ENCODE peak calls at places on chromosomes 7 and 10, in four cellular contexts. One of them, this sample, is unnamed. For H3K4me1, the result is how much of the 10 kb centered on the place peaks cover.

GRCh38 chr7:133510326-133511055 is 257.6 kb downstream of the EXOC4 start:
- DNase-seq in HepG2: no peak
- DNase-seq in K562: no peak
- DNase-seq in HCT116: no peak
- DNase-seq in this sample: no peak

GRCh38 chr7:81776159-81776558 is 6.3 kb upstream of the HGF start:
- DNase-seq in HepG2: no peak
- DNase-seq in K562: no peak
- DNase-seq in HCT116: no peak
- DNase-seq in this sample: no peak

GRCh38 chr10:28077889-28078288 is 79.0 kb upstream of the ODAD2 start:
- DNase-seq in HepG2: no peak
- DNase-seq in K562: no peak
- DNase-seq in HCT116: peak
- DNase-seq in this sample: no peak

GRCh38 chr10:45155784-45156183 is 155.1 kb downstream of the ZNF22 start:
- DNase-seq in HepG2: peak
- DNase-seq in K562: peak
- DNase-seq in HCT116: no peak
- DNase-seq in this sample: no peak

GRCh38 chr7:2475678-2476015 is 551 bp downstream of the GRIFIN start:
- DNase-seq in HepG2: no peak
- DNase-seq in K562: no peak
- DNase-seq in HCT116: no peak
- DNase-seq in this sample: no peak

GRCh38 chr7:36958094-36958718 is 233.9 kb upstream of the AOAH start:
- DNase-seq in HepG2: no peak
- DNase-seq in K562: no peak
- DNase-seq in HCT116: no peak
- DNase-seq in this sample: no peak

GRCh38 chr10:1123972-1124371 is 67.8 kb downstream of the WDR37 start:
- DNase-seq in HepG2: no peak
- DNase-seq in K562: no peak
- DNase-seq in HCT116: no peak
- DNase-seq in this sample: no peak

GRCh38 chr10:53222806-53223205 is 450.2 kb upstream of the MBL2 start:
- DNase-seq in HepG2: no peak
- DNase-seq in K562: no peak
- DNase-seq in HCT116: no peak
- DNase-seq in this sample: no peak

GRCh38 chr7:75966209-75966961 is 28.0 kb downstream of the TMEM120A start:
- DNase-seq in HepG2: no peak
- DNase-seq in K562: no peak
- DNase-seq in HCT116: no peak
- DNase-seq in this sample: no peak

GRCh38 chr10:21368022-21368582 is 157.4 kb downstream of the SKIDA1 start:
- DNase-seq in HepG2: no peak
- DNase-seq in K562: no peak
- DNase-seq in HCT116: no peak
- DNase-seq in this sample: no peak

GRCh38 chr10:104648421-104648820 is 7.3 kb downstream of the SORCS3 start:
- DNase-seq in HepG2: no peak
- DNase-seq in K562: no peak
- DNase-seq in HCT116: no peak
- DNase-seq in this sample: no peak

GRCh38 chr10:31210190-31210589 is 108.8 kb upstream of the ZEB1 start:
- DNase-seq in HepG2: no peak
- DNase-seq in K562: no peak
- DNase-seq in HCT116: no peak
- DNase-seq in this sample: no peak

GRCh38 chr10:60943372-60944158 is 420 bp downstream of the RHOBTB1 start:
- DNase-seq in HepG2: peak
- DNase-seq in K562: peak
- DNase-seq in HCT116: peak
- DNase-seq in this sample: no peak

GRCh38 chr10:86642499-86642898 is 11.8 kb upstream of the OPN4 start:
- DNase-seq in HepG2: no peak
- DNase-seq in K562: peak
- DNase-seq in HCT116: no peak
- DNase-seq in this sample: no peak

GRCh38 chr7:94067047-94067446 is 62.9 kb upstream of the BET1 start:
- DNase-seq in HepG2: no peak
- DNase-seq in K562: no peak
- DNase-seq in HCT116: no peak
- DNase-seq in this sample: no peak

GRCh38 chr7:362416-363096 is 72.6 kb downstream of the FOXL3 start:
- DNase-seq in HepG2: no peak
- DNase-seq in K562: peak
- DNase-seq in HCT116: no peak
- DNase-seq in this sample: no peak

GRCh38 chr7:127251458-127252379 is 1.0 kb downstream of the GRM8 start:
- DNase-seq in HepG2: no peak
- DNase-seq in K562: no peak
- DNase-seq in HCT116: no peak
- DNase-seq in this sample: no peak

GRCh38 chr7:91263359-91264082 is 712 bp upstream of the FZD1 start:
- DNase-seq in HepG2: no peak
- DNase-seq in K562: peak
- DNase-seq in HCT116: no peak
- DNase-seq in this sample: no peak

GRCh38 chr7:79789584-79790345 is 336.3 kb upstream of the MAGI2 start:
- DNase-seq in HepG2: no peak
- DNase-seq in K562: no peak
- DNase-seq in HCT116: no peak
- DNase-seq in this sample: no peak

GRCh38 chr7:8128457-8129322 is 133.3 kb downstream of the ICA1 start:
- DNase-seq in HepG2: no peak
- DNase-seq in K562: no peak
- DNase-seq in HCT116: no peak
- DNase-seq in this sample: no peak

GRCh38 chr7:113825832-113826231 is 93.0 kb downstream of the PPP1R3A start:
- DNase-seq in HepG2: no peak
- DNase-seq in K562: no peak
- DNase-seq in HCT116: no peak
- DNase-seq in this sample: no peak

GRCh38 chr10:128863823-128864405 is 603.1 kb upstream of the MGMT start:
- DNase-seq in HepG2: no peak
- DNase-seq in K562: no peak
- DNase-seq in HCT116: no peak
- DNase-seq in this sample: no peak

GRCh38 chr7:111238891-111239290 is 148.0 kb downstream of the LRRN3 start:
- DNase-seq in HepG2: no peak
- DNase-seq in K562: no peak
- DNase-seq in HCT116: no peak
- DNase-seq in this sample: no peak

GRCh38 chr7:106114735-106115383 is 2.7 kb upstream of the SYPL1 start:
- DNase-seq in HepG2: no peak
- DNase-seq in K562: no peak
- DNase-seq in HCT116: no peak
- DNase-seq in this sample: no peak

GRCh38 chr7:83547526-83547925 is 101.4 kb downstream of the SEMA3E start:
- DNase-seq in HepG2: no peak
- DNase-seq in K562: no peak
- DNase-seq in HCT116: peak
- DNase-seq in this sample: no peak

GRCh38 chr7:94145602-94146001 is 141.4 kb upstream of the BET1 start:
- DNase-seq in HepG2: no peak
- DNase-seq in K562: no peak
- DNase-seq in HCT116: no peak
- DNase-seq in this sample: no peak

GRCh38 chr7:883029-884021 is 7.0 kb downstream of the GET4 start:
- DNase-seq in HepG2: no peak
- DNase-seq in K562: no peak
- DNase-seq in HCT116: no peak
- DNase-seq in this sample: no peak

GRCh38 chr7:51121945-51122425 is 194.6 kb downstream of the COBL start:
- DNase-seq in HepG2: no peak
- DNase-seq in K562: no peak
- DNase-seq in HCT116: no peak
- DNase-seq in this sample: peak

GRCh38 chr10:33260403-33261239 is 73.8 kb downstream of the NRP1 start:
- DNase-seq in HepG2: no peak
- DNase-seq in K562: no peak
- DNase-seq in HCT116: no peak
- DNase-seq in this sample: no peak

GRCh38 chr10:15348579-15348978 is 22.5 kb downstream of the FAM171A1 start:
- DNase-seq in HepG2: no peak
- DNase-seq in K562: no peak
- DNase-seq in HCT116: no peak
- DNase-seq in this sample: no peak

GRCh38 chr10:113151178-113151577 is 201.1 kb downstream of the TCF7L2 start:
- DNase-seq in HepG2: no peak
- DNase-seq in K562: no peak
- DNase-seq in HCT116: no peak
- DNase-seq in this sample: no peak

GRCh38 chr10:72292223-72292691 is 18.5 kb downstream of the DDIT4 start:
- DNase-seq in HepG2: no peak
- DNase-seq in K562: no peak
- DNase-seq in HCT116: peak
- DNase-seq in this sample: no peak

GRCh38 chr7:125059861-125060456 is 130.3 kb upstream of the POT1 start:
- DNase-seq in HepG2: no peak
- DNase-seq in K562: no peak
- DNase-seq in HCT116: no peak
- DNase-seq in this sample: no peak

GRCh38 chr7:128710391-128710930 is 28.7 kb upstream of the CALU start:
- DNase-seq in HepG2: no peak
- DNase-seq in K562: no peak
- DNase-seq in HCT116: no peak
- DNase-seq in this sample: no peak
- TF ChIP-seq SIN3A in HepG2: no peak
- TF ChIP-seq SIN3A in K562: no peak
- TF ChIP-seq SIN3A in HCT116: no peak
- TF ChIP-seq SIN3A in this sample: no peak

DNA sequence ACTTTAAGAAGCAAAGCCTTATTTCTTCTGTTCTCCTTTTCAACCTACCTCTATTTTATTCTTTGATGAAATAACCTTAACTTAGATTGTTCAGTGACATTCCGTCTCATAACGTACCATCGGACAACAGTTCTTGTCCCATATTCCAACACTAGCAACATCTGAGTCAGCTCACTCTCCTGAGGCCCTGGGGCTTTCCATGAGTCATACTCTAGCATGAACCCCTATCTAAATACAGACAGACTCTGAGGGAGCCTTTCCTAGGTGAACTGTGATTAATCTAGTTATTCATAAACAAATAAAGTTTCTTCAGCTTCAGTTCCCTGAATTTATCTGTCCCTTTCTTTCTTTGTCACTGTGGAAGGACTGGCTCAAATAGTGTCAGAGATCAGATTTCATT is 168.7 kb upstream of the LYZL1 start:
- DNase-seq in HepG2: no peak
- DNase-seq in K562: peak
- DNase-seq in HCT116: no peak
- DNase-seq in this sample: no peak
- H3K4me1 ChIP-seq in HepG2: under half
- H3K4me1 ChIP-seq in K562: under half
- H3K4me1 ChIP-seq in HCT116: under half
- H3K4me1 ChIP-seq in this sample: under half

GRCh38 chr7:25666671-25667060 is 438.4 kb upstream of the NPVF start:
- DNase-seq in HepG2: no peak
- DNase-seq in K562: no peak
- DNase-seq in HCT116: no peak
- DNase-seq in this sample: no peak

GRCh38 chr7:25672476-25672875 is 444.2 kb upstream of the NPVF start:
- DNase-seq in HepG2: no peak
- DNase-seq in K562: no peak
- DNase-seq in HCT116: no peak
- DNase-seq in this sample: no peak

GRCh38 chr7:25669300-25669781 is 441.1 kb upstream of the NPVF start:
- DNase-seq in HepG2: no peak
- DNase-seq in K562: no peak
- DNase-seq in HCT116: no peak
- DNase-seq in this sample: no peak

GRCh38 chr7:25671087-25671486 is 442.8 kb upstream of the NPVF start:
- DNase-seq in HepG2: no peak
- DNase-seq in K562: no peak
- DNase-seq in HCT116: no peak
- DNase-seq in this sample: no peak

DNA sequence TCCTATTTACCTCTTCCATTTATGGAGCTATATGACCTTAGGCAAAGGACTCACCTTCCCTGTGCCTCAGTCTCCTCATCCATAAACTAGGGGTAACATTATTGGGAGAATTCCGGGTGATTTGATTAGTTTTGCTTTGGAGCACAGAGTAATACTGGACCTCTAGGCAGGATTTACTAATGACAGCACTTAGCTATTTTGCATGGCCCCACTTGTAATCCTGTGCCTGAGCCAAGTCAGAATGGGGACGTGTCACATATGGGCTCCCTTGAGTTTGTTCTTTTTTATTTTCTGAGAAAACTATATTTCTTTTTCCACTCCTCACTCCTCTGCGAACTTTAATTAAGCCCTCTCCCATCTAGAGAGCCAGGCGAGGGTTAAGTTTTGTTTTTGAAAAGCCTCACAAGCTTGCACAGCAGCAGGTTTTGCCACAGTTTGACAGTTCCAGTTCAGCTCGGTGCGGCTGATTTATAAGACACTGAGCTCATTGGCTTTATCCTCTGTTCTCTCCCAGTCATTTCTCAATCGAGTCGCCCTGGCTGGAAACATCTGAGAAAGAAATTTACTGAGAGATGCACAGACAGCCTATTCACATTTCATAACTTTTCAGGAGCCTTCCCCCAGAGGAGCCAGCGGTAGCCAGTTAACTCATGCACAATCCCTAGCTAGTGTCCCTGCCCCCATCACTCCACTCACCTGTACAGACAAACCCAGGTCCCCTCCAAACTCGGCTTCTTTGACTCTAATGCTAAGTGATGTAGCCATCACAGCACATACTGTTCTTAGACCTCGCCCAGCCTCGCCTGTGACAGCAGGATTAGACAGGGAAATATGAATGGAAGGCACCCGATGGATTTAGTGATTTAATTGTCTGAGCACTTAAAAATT is 441.9 kb upstream of the NPVF start:
- DNase-seq in HepG2: no peak
- DNase-seq in K562: no peak
- DNase-seq in HCT116: no peak
- DNase-seq in this sample: no peak
- TF ChIP-seq TCF7L2 in HepG2: no peak
- TF ChIP-seq TCF7L2 in K562: no peak
- TF ChIP-seq TCF7L2 in HCT116: no peak
- TF ChIP-seq TCF7L2 in this sample: no peak

GRCh38 chr10:125121003-125121402 is 39.4 kb downstream of the CTBP2 start:
- DNase-seq in HepG2: no peak
- DNase-seq in K562: no peak
- DNase-seq in HCT116: peak
- DNase-seq in this sample: no peak
- TF ChIP-seq SIN3A in HepG2: no peak
- TF ChIP-seq SIN3A in K562: no peak
- TF ChIP-seq SIN3A in HCT116: no peak
- TF ChIP-seq SIN3A in this sample: no peak

GRCh38 chr10:116259638-116260037 is 13.4 kb downstream of the GFRA1 start:
- DNase-seq in HepG2: no peak
- DNase-seq in K562: no peak
- DNase-seq in HCT116: no peak
- DNase-seq in this sample: no peak
- H3K4me1 ChIP-seq in HepG2: under half
- H3K4me1 ChIP-seq in K562: under half
- H3K4me1 ChIP-seq in HCT116: under half
- H3K4me1 ChIP-seq in this sample: under half

GRCh38 chr10:68594405-68594804 is 34.3 kb downstream of the TET1 start:
- DNase-seq in HepG2: no peak
- DNase-seq in K562: peak
- DNase-seq in HCT116: peak
- DNase-seq in this sample: no peak
- TF ChIP-seq TCF7L2 in HepG2: no peak
- TF ChIP-seq TCF7L2 in K562: no peak
- TF ChIP-seq TCF7L2 in HCT116: no peak
- TF ChIP-seq TCF7L2 in this sample: no peak

This sample was measured in Panc1.